ENCODE peak calls at places on chromosomes 16 and 17, in four cellular contexts. Y is HCT116, L is HepG2, T is K562. I is an unnamed sample. For H3K4me1, the result is how much of the 10 kb centered on the place peaks cover.

GRCh38 chr16:89322381-89323119 is 105.0 kb downstream of the ZNF778 start:
- DNase-seq in L (peak), Y (no peak), T (peak), I (no peak)

GRCh38 chr16:8581923-8582580 is 8.3 kb downstream of the TMEM114 start:
- DNase-seq in L (no peak), T (no peak), Y (no peak), I (no peak)

GRCh38 chr16:35200662-35201061 is 1741.2 kb downstream of the TP53TG3F start:
- DNase-seq in Y (no peak), L (no peak), T (no peak), I (no peak)

GRCh38 chr17:76139801-76140660 is 1.0 kb downstream of the FOXJ1 start:
- DNase-seq in T (peak), Y (no peak), L (no peak), I (no peak)

GRCh38 chr17:75130632-75131277 is 787 bp downstream of the NT5C start:
- DNase-seq in T (peak), Y (peak), L (peak), I (no peak)

GRCh38 chr16:1071009-1071408 is 1.5 kb upstream of the SSTR5 start:
- DNase-seq in L (no peak), Y (no peak), T (no peak), I (no peak)

GRCh38 chr17:6095501-6095900 is 25.3 kb downstream of the WSCD1 start:
- DNase-seq in T (no peak), Y (no peak), L (no peak), I (no peak)

GRCh38 chr16:23119570-23119969 is 29.7 kb downstream of the USP31 start:
- DNase-seq in Y (no peak), T (no peak), L (no peak), I (no peak)

DNA sequence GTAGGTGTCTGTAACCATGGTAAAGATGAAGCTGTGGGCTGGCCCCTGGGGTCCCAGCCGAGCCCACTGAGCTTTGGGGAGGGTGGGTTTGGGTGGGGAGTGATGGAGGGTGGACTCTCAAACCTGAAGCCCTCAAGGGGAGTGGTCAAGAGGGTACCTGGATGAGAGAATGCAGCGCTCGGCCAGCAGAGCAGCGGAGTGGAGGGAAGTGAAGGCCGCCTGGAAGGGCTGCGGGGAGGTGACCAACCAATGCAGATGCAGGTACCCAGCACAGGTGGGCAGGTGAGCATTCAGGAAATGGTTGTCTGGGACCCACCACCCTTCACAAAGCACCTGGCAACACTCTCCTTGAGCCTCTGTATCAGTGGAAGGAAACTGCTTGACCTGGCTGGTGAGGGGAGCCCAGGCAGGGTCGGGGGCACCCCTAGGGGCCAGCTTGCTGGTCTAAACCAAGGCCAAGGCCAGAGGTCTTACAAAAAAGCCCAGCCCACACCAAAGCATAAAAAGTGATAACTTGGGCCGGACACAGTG is 3.4 kb upstream of the SLC5A10 start:
- DNase-seq in Y (no peak), L (no peak), T (no peak), I (no peak)
- H3K4me1 ChIP-seq in Y (under half), L (under half), T (under half), I (under half)

GRCh38 chr16:24853830-24854229 is 8.1 kb downstream of the SLC5A11 start:
- DNase-seq in L (no peak), T (no peak), Y (no peak), I (no peak)
- TF ChIP-seq TCF7L2 in L (no peak), T (no peak), Y (no peak), I (no peak)

DNA sequence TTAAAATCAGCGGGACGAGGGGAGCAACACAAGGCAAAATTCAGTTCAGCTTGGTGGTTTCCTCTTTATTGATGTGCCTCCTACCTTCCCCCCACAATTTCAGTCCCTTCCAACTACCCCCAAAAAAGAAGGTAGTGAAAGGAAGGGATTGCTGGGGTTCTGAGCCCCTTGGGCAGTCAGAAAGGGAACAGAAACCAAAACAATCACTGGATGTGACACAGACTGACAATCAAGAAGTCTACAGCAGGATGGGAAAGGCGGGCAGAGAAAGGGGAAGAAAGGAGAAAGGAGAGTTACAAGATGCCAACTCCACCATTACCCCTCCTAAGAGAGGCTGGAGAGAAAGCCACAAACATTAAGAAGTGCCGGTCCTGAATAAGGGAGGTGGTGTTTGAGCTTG is 1.1 kb upstream of the PHF23 start:
- DNase-seq in T (no peak), Y (no peak), L (no peak), I (no peak)
- H3K4me1 ChIP-seq in T (under half), Y (half or more), L (under half), I (under half)

GRCh38 chr16:84303023-84303422 is 8.3 kb downstream of the WFDC1 start:
- DNase-seq in L (no peak), Y (no peak), T (no peak), I (no peak)
- TF ChIP-seq TCF7L2 in L (no peak), Y (no peak), T (no peak), I (no peak)

GRCh38 chr17:63516910-63517824 is 6.0 kb upstream of the KCNH6 start:
- DNase-seq in Y (peak), L (peak), T (no peak), I (no peak)

GRCh38 chr17:63519116-63519881 is 3.9 kb upstream of the KCNH6 start:
- DNase-seq in Y (no peak), L (no peak), T (no peak), I (no peak)

GRCh38 chr17:63517825-63518534 is 5.2 kb upstream of the KCNH6 start:
- DNase-seq in T (no peak), L (no peak), Y (no peak), I (no peak)

GRCh38 chr17:63523256-63523869 is at the start of gene KCNH6:
- DNase-seq in L (no peak), Y (no peak), T (no peak), I (no peak)

DNA sequence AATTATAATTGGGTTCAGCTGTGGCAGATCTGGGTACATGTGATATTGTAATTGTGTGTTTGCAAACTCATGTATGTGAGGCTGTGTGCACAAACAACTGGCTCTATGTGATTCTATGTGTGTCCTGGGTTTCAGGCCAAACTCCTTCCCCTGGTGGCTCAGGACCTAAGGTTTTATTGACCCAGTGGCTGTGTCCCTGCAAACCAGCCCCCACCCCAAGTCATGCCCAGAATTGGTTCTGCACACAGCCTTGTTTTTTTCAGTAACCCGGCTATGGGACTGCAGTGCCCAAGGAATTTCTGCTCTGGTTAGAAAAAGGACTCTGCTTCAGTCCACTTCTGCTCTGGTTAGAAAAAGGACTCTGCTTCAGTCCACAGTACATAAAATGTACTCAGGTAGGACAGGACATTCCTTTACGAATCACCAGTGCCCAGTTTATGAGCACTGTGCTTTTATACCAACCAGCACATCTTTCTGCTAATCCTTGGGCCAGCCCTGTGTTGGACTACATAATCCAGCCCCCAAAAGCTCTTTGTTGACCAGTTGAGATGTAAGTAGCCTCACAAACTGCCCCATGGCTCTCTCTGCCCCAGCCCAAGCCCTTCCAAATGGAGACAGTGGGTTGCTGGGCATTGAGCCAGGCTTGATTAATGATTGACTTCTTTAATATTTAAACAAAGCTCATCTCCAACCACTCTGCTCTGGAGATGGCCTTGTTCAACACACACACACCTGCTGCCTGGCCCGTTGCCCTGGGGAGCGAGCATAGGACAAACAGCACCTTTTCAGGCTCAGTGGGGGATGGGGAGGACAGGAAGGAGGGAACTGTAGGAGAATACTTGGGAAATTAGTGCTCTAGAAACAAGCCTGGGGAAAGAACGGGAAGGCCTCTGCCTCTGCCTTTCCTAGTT is 2.9 kb upstream of the KCNH6 start:
- DNase-seq in Y (no peak), L (peak), T (no peak), I (no peak)
- H3K4me1 ChIP-seq in Y (under half), L (half or more), T (under half), I (under half)

GRCh38 chr17:9987779-9988585 is 82.9 kb upstream of the RCVRN start:
- DNase-seq in Y (no peak), L (peak), T (peak), I (peak)
- TF ChIP-seq TCF7L2 in Y (no peak), L (no peak), T (no peak), I (no peak)

GRCh38 chr17:61335845-61336655 is 63.6 kb upstream of the TBX2 start:
- DNase-seq in Y (no peak), T (no peak), L (peak), I (no peak)

GRCh38 chr17:61335105-61335844 is 64.4 kb upstream of the TBX2 start:
- DNase-seq in Y (no peak), T (no peak), L (peak), I (no peak)

GRCh38 chr17:61338874-61339478 is 60.7 kb upstream of the TBX2 start:
- DNase-seq in Y (no peak), L (peak), T (no peak), I (no peak)

GRCh38 chr17:61338000-61338864 is 61.4 kb upstream of the TBX2 start:
- DNase-seq in Y (peak), T (no peak), L (peak), I (peak)

GRCh38 chr17:61337247-61337812 is 62.3 kb upstream of the TBX2 start:
- DNase-seq in L (no peak), T (no peak), Y (no peak), I (no peak)
- H3K4me1 ChIP-seq in L (half or more), T (under half), Y (under half), I (under half)